ENCODE peak calls at places on chromosome 17, in four cellular contexts. I is heart left ventricle; H is stimulated activated CD4-positive, alpha-beta T cell treated with anti-CD3 and anti-CD28 coated beads, TNF-alpha, amount 100 ng/mL, for 4 hours; G is mucosa of gallbladder. O is an unnamed sample.

GRCh38 chr17:30947796-30948195 is 23.0 kb upstream of the RNF135 start:
- DNase-seq in I (no peak), H (no peak), G (no peak), O (no peak)

GRCh38 chr17:48241131-48241591 is 133.6 kb downstream of the SNX11 start:
- DNase-seq in G (peak), I (no peak), H (no peak), O (no peak)

GRCh38 chr17:73052923-73053322 is 39.6 kb downstream of the SLC39A11 start:
- DNase-seq in H (no peak), G (no peak), I (no peak), O (no peak)

GRCh38 chr17:75288784-75289121 is 480 bp downstream of the SLC25A19 start:
- DNase-seq in I (no peak), G (no peak), H (peak), O (no peak)

GRCh38 chr17:70938311-70938710 is 769.0 kb downstream of the KCNJ2 start:
- DNase-seq in H (no peak), G (no peak), I (no peak), O (peak)

GRCh38 chr17:2262146-2262587 is 41.4 kb downstream of the SMG6 start:
- DNase-seq in I (no peak), G (no peak), H (no peak), O (no peak)

GRCh38 chr17:75512946-75513666 is 2.2 kb downstream of the CASKIN2 start:
- DNase-seq in G (no peak), H (no peak), I (no peak), O (no peak)

GRCh38 chr17:20896153-20896649 is 146.6 kb downstream of the USP22 start:
- DNase-seq in H (no peak), G (peak), I (peak), O (no peak)

GRCh38 chr17:45235071-45236001 is 13.7 kb downstream of the FMNL1 start:
- DNase-seq in H (peak), I (peak), G (peak), O (peak)

GRCh38 chr17:16443390-16444257 is 28.3 kb downstream of the TRPV2 start:
- DNase-seq in I (no peak), G (no peak), H (no peak), O (no peak)

GRCh38 chr17:53336281-53336680 is 486.4 kb upstream of the KIF2B start:
- DNase-seq in H (no peak), I (no peak), G (no peak), O (no peak)

GRCh38 chr17:187130-187529 is 5.7 kb upstream of the DOC2B start:
- DNase-seq in H (no peak), I (no peak), G (no peak), O (no peak)

GRCh38 chr17:37770631-37771518 is 26.0 kb upstream of the HNF1B start:
- DNase-seq in G (peak), H (peak), I (no peak), O (peak)

GRCh38 chr17:5585814-5586558 is 1.7 kb upstream of the NLRP1 start:
- DNase-seq in G (no peak), I (no peak), H (no peak), O (no peak)

GRCh38 chr17:48330386-48330785 is 99.6 kb downstream of the SKAP1 start:
- DNase-seq in I (no peak), G (no peak), H (no peak), O (no peak)